ENCODE peak calls at places on chromosomes 13 and 19, in nine cellular contexts. B is lower leg skin, Z is HS-27A, Y is HFFc6, W is progenitor cell of endocrine pancreas, S is frontal cortex, T is NCI-H748 treated with DMSO at 0.1 percent for 48 hours, L is neural crest cell, M is brain pericyte. A is an unnamed sample.

GRCh38 chr19:48668761-48669160 is 4.1 kb downstream of the NTN5 start:
- DNase-seq in B (no peak), Z (no peak), Y (no peak), W (no peak), S (no peak), T (no peak), L (no peak), M (no peak), A (no peak)

GRCh38 chr19:21109116-21109515 is 27.1 kb downstream of the ZNF714 start:
- DNase-seq in B (no peak), Z (no peak), Y (no peak), W (no peak), S (no peak), T (no peak), L (no peak), M (no peak), A (no peak)

GRCh38 chr19:18165794-18166544 is 7.6 kb upstream of the IFI30 start:
- DNase-seq in B (no peak), Z (no peak), Y (no peak), W (no peak), S (peak), T (no peak), L (no peak), M (no peak), A (no peak)

GRCh38 chr13:46295531-46296464 is 84.1 kb downstream of the LRRC63 start:
- DNase-seq in B (no peak), Z (no peak), Y (peak), W (no peak), S (no peak), T (no peak), L (no peak), M (peak), A (peak)

GRCh38 chr19:17052439-17052838 is 22.8 kb downstream of the HAUS8 start:
- DNase-seq in B (no peak), Z (no peak), Y (peak), W (no peak), S (no peak), T (peak), L (peak), M (no peak), A (peak)

GRCh38 chr13:113080901-113081521 is 24.6 kb upstream of the F7 start:
- DNase-seq in B (no peak), Z (no peak), Y (no peak), W (no peak), S (no peak), T (no peak), L (no peak), M (no peak), A (no peak)

GRCh38 chr13:72457151-72457550 is 270.3 kb downstream of the MZT1 start:
- DNase-seq in B (no peak), Z (no peak), Y (no peak), W (no peak), S (no peak), T (no peak), L (no peak), M (no peak), A (no peak)

GRCh38 chr19:48858984-48859710 is 9.3 kb downstream of the PLEKHA4 start:
- DNase-seq in B (no peak), Z (no peak), Y (no peak), W (no peak), S (no peak), T (no peak), L (no peak), M (no peak), A (peak)

GRCh38 chr13:30334663-30335386 is 27.5 kb upstream of the KATNAL1 start:
- DNase-seq in B (no peak), Z (no peak), Y (no peak), W (no peak), S (no peak), T (peak), L (peak), M (no peak), A (no peak)

GRCh38 chr13:94464771-94465170 is 14.7 kb downstream of the DCT start:
- DNase-seq in B (peak), Z (no peak), Y (no peak), W (no peak), S (no peak), T (no peak), L (no peak), M (no peak), A (no peak)

GRCh38 chr13:63449549-63449948 is 2033.9 kb upstream of the PCDH20 start:
- DNase-seq in B (no peak), Z (no peak), Y (no peak), W (no peak), S (no peak), T (no peak), L (no peak), M (no peak), A (no peak)

GRCh38 chr19:47760632-47760999 is 15.3 kb downstream of the NOP53 start:
- DNase-seq in B (no peak), Z (no peak), Y (no peak), W (no peak), S (no peak), T (no peak), L (no peak), M (no peak), A (no peak)

GRCh38 chr13:29140277-29140676 is 320.1 kb downstream of the MTUS2 start:
- DNase-seq in B (no peak), Z (no peak), Y (peak), W (no peak), S (no peak), T (no peak), L (no peak), M (no peak), A (no peak)

GRCh38 chr13:24178847-24179845 is 18.6 kb downstream of the SPATA13 start:
- DNase-seq in B (no peak), Z (no peak), Y (peak), W (no peak), S (no peak), T (no peak), L (no peak), M (no peak), A (no peak)

GRCh38 chr13:77519808-77520207 is 15.7 kb upstream of the SCEL start:
- DNase-seq in B (no peak), Z (no peak), Y (no peak), W (no peak), S (no peak), T (no peak), L (no peak), M (no peak), A (no peak)

GRCh38 chr19:45175663-45176345 is 2.2 kb downstream of the TRAPPC6A start:
- DNase-seq in B (no peak), Z (no peak), Y (no peak), W (no peak), S (no peak), T (no peak), L (no peak), M (no peak), A (no peak)

GRCh38 chr13:110354209-110354627 is 47.1 kb downstream of the COL4A2 start:
- DNase-seq in B (no peak), Z (no peak), Y (no peak), W (no peak), S (no peak), T (no peak), L (no peak), M (no peak), A (no peak)

GRCh38 chr13:109214393-109214792 is 572.0 kb downstream of the IRS2 start:
- DNase-seq in B (no peak), Z (no peak), Y (no peak), W (no peak), S (no peak), T (no peak), L (no peak), M (no peak), A (no peak)

GRCh38 chr19:6668696-6669095 is 1.3 kb downstream of the TNFSF14 start:
- DNase-seq in B (no peak), Z (no peak), Y (no peak), W (no peak), S (no peak), T (no peak), L (no peak), M (no peak), A (no peak)

GRCh38 chr13:26943748-26944147 is 183.2 kb upstream of the GPR12 start:
- DNase-seq in B (no peak), Z (no peak), Y (no peak), W (no peak), S (no peak), T (no peak), L (no peak), M (no peak), A (no peak)

GRCh38 chr13:35470671-35471465 is 5.6 kb downstream of the MAB21L1 start:
- DNase-seq in B (no peak), Z (no peak), Y (peak), W (peak), S (no peak), T (no peak), L (peak), M (no peak), A (no peak)